ENCODE peak calls at places on chromosomes 11 and 22, in five cellular contexts. M is COR-L47, Z is transverse colon, W is GM20000, J is T-helper 1 cell. R is an unnamed sample.

GRCh38 chr11:2529636-2530035 is 84.8 kb downstream of the KCNQ1 start:
- DNase-seq in M (no peak), Z (peak; percentile 6), W (no peak), J (no peak), R (peak; percentile 65)

GRCh38 chr11:57539342-57539741 is 1.9 kb downstream of the SMTNL1 start:
- DNase-seq in M (no peak), Z (no peak), W (no peak), J (no peak), R (no peak)

GRCh38 chr11:11414996-11415395 is 61.9 kb upstream of the CSNK2A3 start:
- DNase-seq in M (no peak), Z (no peak), W (no peak), J (no peak), R (no peak)

GRCh38 chr11:69576069-69576782 is 64.7 kb upstream of the CCND1 start:
- DNase-seq in M (no peak), Z (no peak), W (no peak), J (no peak), R (no peak)

GRCh38 chr11:16321148-16321547 is 35.2 kb downstream of the SOX6 start:
- DNase-seq in M (no peak), Z (no peak), W (no peak), J (no peak), R (no peak)

GRCh38 chr11:8258289-8258688 is 5.4 kb downstream of the LMO1 start:
- DNase-seq in M (peak; percentile 6), Z (no peak), W (no peak), J (no peak), R (no peak)

GRCh38 chr22:45208993-45209838 is 31.5 kb downstream of the KIAA0930 start:
- DNase-seq in M (peak; percentile 60), Z (no peak), W (no peak), J (no peak), R (peak; percentile 96)

GRCh38 chr11:27770576-27770975 is 70.3 kb upstream of the BDNF start:
- DNase-seq in M (no peak), Z (no peak), W (no peak), J (no peak), R (no peak)

GRCh38 chr11:116311141-116311540 is 461.6 kb downstream of the BUD13 start:
- DNase-seq in M (peak; percentile 99), Z (no peak), W (no peak), J (no peak), R (no peak)

GRCh38 chr11:33668951-33669596 is 31.6 kb downstream of the C11orf91 start:
- DNase-seq in M (no peak), Z (no peak), W (no peak), J (no peak), R (no peak)

GRCh38 chr11:57434640-57435546 is 8.0 kb upstream of the SLC43A3 start:
- DNase-seq in M (no peak), Z (no peak), W (no peak), J (no peak), R (peak; percentile 85)

GRCh38 chr11:91691872-91692271 is 532.7 kb upstream of the FAT3 start:
- DNase-seq in M (no peak), Z (no peak), W (no peak), J (no peak), R (no peak)